ENCODE peak calls at places on chromosomes 4 and X, in ten cellular contexts. R, Y, I, Z, N, D, V, F, Q and B are unnamed samples.

GRCh38 chr4:9943761-9944160 is 77.5 kb downstream of the SLC2A9 start:
- DNase-seq in Y (no peak), I (no peak), Z (no peak), Q (no peak), F (no peak), N (no peak), V (no peak), R (peak; percentile 16), D (no peak), B (peak; percentile 67)

GRCh38 chr4:158068063-158068462 is 104.8 kb downstream of the GASK1B start:
- DNase-seq in I (no peak), D (no peak), V (no peak), Q (no peak), Y (peak; percentile 19), F (no peak), N (no peak), Z (no peak), R (no peak), B (no peak)

GRCh38 chrX:38400401-38400910 is 48.1 kb downstream of the OTC start:
- DNase-seq in Q (no peak), Z (no peak), N (no peak), I (no peak), Y (no peak), D (no peak), R (no peak), V (no peak), F (no peak), B (no peak)

GRCh38 chrX:153469811-153470410 is 465 bp downstream of the HAUS7 start:
- DNase-seq in F (no peak), Y (peak; percentile 8), I (no peak), R (peak; percentile 55), Z (no peak), Q (peak; percentile 52), D (peak; percentile 19), V (no peak), N (no peak), B (no peak)

GRCh38 chr4:123259676-123260428 is 136.7 kb upstream of the SPRY1 start:
- DNase-seq in R (no peak), Y (no peak), V (no peak), Q (no peak), I (no peak), D (no peak), N (no peak), Z (no peak), F (no peak), B (no peak)

GRCh38 chrX:130097507-130098201 is 12.6 kb downstream of the ELF4 start:
- DNase-seq in Y (no peak), N (no peak), Q (peak; percentile 32), R (no peak), F (no peak), V (no peak), D (no peak), I (peak; percentile 49), Z (no peak), B (no peak)

GRCh38 chr4:24747234-24747975 is 48.0 kb upstream of the SOD3 start:
- DNase-seq in Z (no peak), D (no peak), I (no peak), N (no peak), Q (no peak), Y (no peak), V (no peak), F (no peak), R (no peak), B (no peak)

GRCh38 chrX:44223150-44223549 is 120.3 kb downstream of the EFHC2 start:
- DNase-seq in N (no peak), V (no peak), Y (peak; percentile 38), I (no peak), Z (no peak), R (no peak), F (no peak), Q (no peak), D (no peak), B (no peak)

GRCh38 chr4:6474053-6474568 is 1.7 kb upstream of the PPP2R2C start:
- DNase-seq in N (no peak), F (no peak), Z (no peak), I (no peak), Y (no peak), R (peak; percentile 49), V (no peak), D (no peak), Q (peak; percentile 66), B (peak; percentile 76)

GRCh38 chr4:24559032-24559821 is 25.1 kb downstream of the DHX15 start:
- DNase-seq in V (no peak), F (no peak), Q (no peak), Z (no peak), N (no peak), D (no peak), Y (peak; percentile 25), R (no peak), I (no peak), B (no peak)

GRCh38 chr4:88106205-88106604 is 52.2 kb downstream of the ABCG2 start:
- DNase-seq in D (no peak), Z (no peak), F (no peak), V (no peak), Q (no peak), N (no peak), R (no peak), I (no peak), Y (peak; percentile 73), B (no peak)

GRCh38 chr4:144171697-144172096 is 31.2 kb upstream of the GYPA start:
- DNase-seq in N (no peak), R (no peak), F (no peak), Z (no peak), V (no peak), I (no peak), D (no peak), Y (no peak), Q (no peak), B (no peak)